ENCODE peak calls at places on chromosomes 16 and 17, in four cellular contexts. M is K562, Q is GM12878, N is HepG2. X is an unnamed sample.

GRCh38 chr17:46013502-46014165 is 14.6 kb downstream of the STH start:
- DNase-seq in M (no peak), Q (no peak), N (peak), X (no peak)

GRCh38 chr16:10045291-10045775 is 136.9 kb downstream of the GRIN2A start:
- DNase-seq in M (no peak), Q (no peak), N (no peak), X (no peak)

GRCh38 chr16:77692612-77693011 is 29.7 kb upstream of the NUDT7 start:
- DNase-seq in M (no peak), Q (no peak), N (no peak), X (no peak)

GRCh38 chr17:80729016-80729415 is 184.4 kb downstream of the RPTOR start:
- DNase-seq in M (no peak), Q (no peak), N (no peak), X (no peak)

GRCh38 chr17:81453712-81454111 is 58.5 kb downstream of the BAHCC1 start:
- DNase-seq in M (no peak), Q (no peak), N (no peak), X (no peak)

GRCh38 chr17:61551255-61551742 is 39.7 kb downstream of the NACA2 start:
- DNase-seq in M (peak), Q (no peak), N (peak), X (no peak)

GRCh38 chr16:31179747-31180458 is at the start of gene FUS:
- DNase-seq in M (peak), Q (peak), N (peak), X (peak)

GRCh38 chr17:5841862-5842261 is 228.3 kb upstream of the WSCD1 start:
- DNase-seq in M (no peak), Q (no peak), N (no peak), X (no peak)

GRCh38 chr17:35017021-35017420 is 36.7 kb downstream of the LIG3 start:
- DNase-seq in M (no peak), Q (no peak), N (no peak), X (no peak)

GRCh38 chr17:38451840-38452529 is 23.7 kb downstream of the ARHGAP23 start:
- DNase-seq in M (peak), Q (no peak), N (no peak), X (peak)

GRCh38 chr17:71460943-71461342 is 659.9 kb upstream of the SOX9 start:
- DNase-seq in M (no peak), Q (no peak), N (no peak), X (peak)

GRCh38 chr17:76248013-76248782 is 7.9 kb upstream of the RNF157 start:
- DNase-seq in M (no peak), Q (no peak), N (no peak), X (no peak)

GRCh38 chr16:1530883-1531637 is 2.4 kb upstream of the TMEM204 start:
- DNase-seq in M (no peak), Q (no peak), N (no peak), X (no peak)

GRCh38 chr17:75844530-75845057 is 390 bp upstream of the UNC13D start:
- DNase-seq in M (peak), Q (no peak), N (peak), X (no peak)

GRCh38 chr16:12573730-12574383 is 229.8 kb downstream of the CPPED1 start:
- DNase-seq in M (peak), Q (no peak), N (peak), X (peak)

GRCh38 chr16:20931066-20931465 is 30.5 kb downstream of the LYRM1 start:
- DNase-seq in M (no peak), Q (no peak), N (no peak), X (no peak)

GRCh38 chr17:8163978-8164814 is 1.4 kb upstream of the VAMP2 start:
- DNase-seq in M (peak), Q (no peak), N (no peak), X (no peak)

DNA sequence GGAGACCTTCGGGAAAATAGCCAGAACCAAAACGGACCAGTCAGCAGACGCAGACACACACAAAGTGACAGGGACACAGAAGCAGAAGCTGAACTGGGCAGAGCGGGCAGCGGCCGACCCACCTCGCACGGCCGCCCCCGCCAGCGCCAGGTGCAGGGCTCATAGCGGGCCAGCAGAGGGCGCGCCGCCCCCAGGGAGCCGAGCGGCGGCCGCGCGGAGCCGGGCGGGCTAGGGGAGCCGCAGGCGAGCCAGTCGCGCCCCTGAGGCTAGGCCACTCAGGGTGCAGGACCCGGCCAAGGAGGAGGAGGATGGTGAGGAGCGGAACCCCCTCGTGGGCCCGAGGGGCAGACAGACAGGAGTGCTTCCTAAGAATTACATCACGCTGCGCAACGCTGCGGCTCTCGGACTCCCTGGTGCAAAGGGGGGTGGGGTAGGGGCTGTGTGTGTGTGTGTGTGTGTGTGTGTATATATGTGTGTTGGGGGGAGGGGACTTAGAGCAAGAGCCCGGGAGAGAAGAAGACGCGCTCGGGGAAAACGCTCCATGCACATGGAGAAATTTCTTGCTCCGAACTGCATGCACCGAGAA is 919 bp upstream of the NOG start:
- DNase-seq in M (peak), Q (no peak), N (peak), X (peak)
- TF ChIP-seq ETV6 in M (no peak), Q (no peak), N (no peak), X (no peak)

DNA sequence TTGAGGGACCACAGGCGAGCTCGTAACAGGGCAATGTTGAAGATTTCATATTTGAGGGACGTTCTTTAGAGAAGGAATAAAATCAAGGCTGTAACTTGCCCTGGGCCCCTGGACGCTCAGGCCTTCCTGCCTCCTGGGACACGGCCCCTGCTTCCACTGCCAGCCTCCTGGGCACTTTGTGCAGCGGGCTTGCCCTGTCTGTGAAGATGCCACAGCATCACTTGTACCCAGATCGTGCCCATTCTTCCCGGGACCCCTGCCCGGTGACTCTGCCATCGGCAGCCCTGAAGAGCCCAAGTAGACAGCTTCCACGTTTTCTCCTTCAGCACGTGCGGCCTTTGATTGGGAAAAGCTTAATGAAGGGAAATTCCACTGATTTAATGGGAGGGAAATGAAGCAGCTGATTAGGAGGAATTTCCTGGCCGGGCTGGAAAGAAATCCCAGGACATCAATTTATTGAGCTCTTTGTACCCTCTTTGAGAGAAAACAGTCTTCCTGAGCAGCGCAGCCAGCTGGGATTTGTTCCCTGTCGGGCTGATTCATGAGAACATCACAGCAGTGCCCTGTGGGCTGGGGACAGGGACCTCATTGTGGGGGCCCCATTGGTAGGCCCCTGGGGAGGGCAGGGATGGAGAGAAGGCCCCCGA is 71.5 kb downstream of the CRISPLD2 start:
- DNase-seq in M (no peak), Q (no peak), N (no peak), X (no peak)
- TF ChIP-seq ESRRA in M (no peak), Q (no peak), N (no peak), X (no peak)

DNA sequence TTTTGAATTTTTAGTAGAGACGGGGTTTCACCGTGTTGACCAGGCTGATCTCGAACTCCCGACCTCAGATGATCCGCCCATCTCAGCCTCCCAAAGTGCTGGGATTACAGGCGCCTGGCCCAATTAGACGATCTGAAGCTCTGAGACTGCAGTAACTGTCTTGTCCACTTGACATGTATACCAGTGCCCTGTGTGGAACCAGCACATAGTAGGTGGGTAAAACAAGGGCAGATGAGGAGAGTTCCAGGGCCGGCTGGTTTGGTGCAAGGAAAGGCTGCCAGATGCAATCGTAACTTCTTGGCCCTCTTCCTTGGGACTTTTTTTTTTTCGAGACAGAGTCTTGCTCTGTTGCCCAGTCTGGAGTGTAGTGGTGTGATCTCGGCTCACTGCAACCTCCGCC is 3.1 kb downstream of the C17orf113 start:
- DNase-seq in M (no peak), Q (no peak), N (no peak), X (no peak)
- TF ChIP-seq ETV6 in M (no peak), Q (no peak), N (no peak), X (no peak)

GRCh38 chr17:78839173-78839761 is 1.3 kb downstream of the USP36 start:
- DNase-seq in M (peak), Q (no peak), N (no peak), X (no peak)
- TF ChIP-seq ESRRA in M (no peak), Q (no peak), N (no peak), X (no peak)

GRCh38 chr16:19348578-19349315 is 63.2 kb downstream of the CLEC19A start:
- DNase-seq in M (no peak), Q (no peak), N (no peak), X (peak)

GRCh38 chr16:19348125-19348524 is 62.6 kb downstream of the CLEC19A start:
- DNase-seq in M (no peak), Q (no peak), N (no peak), X (no peak)

GRCh38 chr16:19346335-19346922 is 60.9 kb downstream of the CLEC19A start:
- DNase-seq in M (no peak), Q (no peak), N (no peak), X (no peak)

GRCh38 chr16:19344980-19345379 is 59.4 kb downstream of the CLEC19A start:
- DNase-seq in M (no peak), Q (no peak), N (no peak), X (no peak)

GRCh38 chr16:19344224-19344801 is 58.8 kb downstream of the CLEC19A start:
- DNase-seq in M (no peak), Q (no peak), N (no peak), X (no peak)
- TF ChIP-seq ETV6 in M (no peak), Q (no peak), N (no peak), X (no peak)

GRCh38 chr17:73230088-73230487 is 31.6 kb downstream of the CPSF4L start:
- DNase-seq in M (no peak), Q (no peak), N (no peak), X (no peak)
- TF ChIP-seq ESRRA in M (no peak), Q (no peak), N (no peak), X (no peak)

DNA sequence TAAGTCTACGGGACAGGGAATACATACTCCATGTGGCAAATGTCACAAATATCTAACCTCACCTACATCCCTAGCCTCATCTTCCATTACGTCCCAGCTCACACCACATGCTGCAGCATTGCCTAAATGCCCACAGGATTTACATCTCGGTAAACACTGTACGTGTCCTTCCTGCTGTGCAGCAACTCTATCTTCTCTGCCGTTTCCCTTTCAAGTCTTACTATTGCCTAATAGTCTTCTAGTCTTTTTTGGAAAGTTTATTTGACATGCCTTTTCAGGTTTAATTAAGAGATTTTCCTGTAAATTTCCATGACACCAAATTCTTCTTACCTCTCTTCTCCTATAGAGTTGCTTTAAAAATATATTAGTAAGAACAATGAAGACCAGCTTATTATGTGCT is 120.5 kb downstream of the HS3ST4 start:
- DNase-seq in M (no peak), Q (no peak), N (no peak), X (no peak)
- TF ChIP-seq ETV6 in M (no peak), Q (no peak), N (no peak), X (no peak)

GRCh38 chr16:54847207-54847606 is 83.5 kb upstream of the IRX5 start:
- DNase-seq in M (no peak), Q (no peak), N (no peak), X (no peak)
- TF ChIP-seq ESRRA in M (no peak), Q (no peak), N (no peak), X (no peak)

DNA sequence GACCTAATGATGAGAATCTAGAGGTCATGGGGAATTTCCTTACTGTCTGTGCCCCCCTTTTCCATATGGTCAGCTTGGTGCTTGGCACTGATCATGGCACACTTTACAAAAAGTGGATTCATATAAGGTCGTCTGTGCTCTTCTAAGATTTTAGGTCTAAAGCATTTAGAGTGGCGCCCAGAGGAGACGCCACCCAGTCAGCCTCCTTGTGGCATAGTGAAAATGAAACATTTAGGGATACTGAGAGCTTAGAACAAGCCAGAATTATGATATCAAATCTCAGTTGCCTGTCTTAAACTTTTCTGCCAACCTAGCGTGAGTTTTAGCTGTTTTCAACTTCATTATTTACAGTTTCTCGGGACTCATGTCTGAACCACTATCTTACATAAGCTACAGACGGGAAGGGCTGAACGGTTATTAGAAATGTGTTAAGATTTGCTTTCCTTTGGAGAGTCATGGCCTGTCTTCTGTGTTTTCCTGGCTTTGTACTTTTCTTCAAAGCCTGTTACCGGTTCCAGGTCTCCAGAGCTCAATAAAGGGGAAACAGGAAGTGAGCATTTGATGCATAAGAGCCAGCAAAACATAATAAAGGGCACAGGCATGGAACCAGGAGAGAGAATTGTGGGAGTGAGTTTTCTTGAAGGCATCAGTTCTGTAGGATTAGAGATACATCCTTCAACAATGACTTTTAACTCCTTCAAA is 13.7 kb downstream of the ZNRF1 start:
- DNase-seq in M (no peak), Q (no peak), N (no peak), X (no peak)
- TF ChIP-seq ETV6 in M (no peak), Q (no peak), N (no peak), X (no peak)

GRCh38 chr16:74901606-74902005 is 83.3 kb downstream of the WDR59 start:
- DNase-seq in M (no peak), Q (no peak), N (no peak), X (no peak)
- TF ChIP-seq ESRRA in M (no peak), Q (no peak), N (no peak), X (no peak)

X was measured in WTC11.